ENCODE peak calls at places on chromosomes 4 and X, in six cellular contexts. One of them, this sample, is unnamed.

GRCh38 chrX:81174286-81174685 is 27.4 kb downstream of the HMGN5 start:
- DNase-seq in AG08395: peak; percentile 30
- DNase-seq in stimulated activated CD4-positive, alpha-beta T cell treated with anti-CD3 and anti-CD28 coated beads, Interleukin-15, amount 100 ng/mL, for 1 hour: no peak
- DNase-seq in NCI-H1930: no peak
- DNase-seq in Caki2: peak; percentile 1
- DNase-seq in mesenchymal stem cell: peak; percentile 29
- DNase-seq in this sample: no peak

GRCh38 chr4:117400039-117400835 is 314.9 kb upstream of the TRAM1L1 start:
- DNase-seq in AG08395: peak; percentile 2
- DNase-seq in stimulated activated CD4-positive, alpha-beta T cell treated with anti-CD3 and anti-CD28 coated beads, Interleukin-15, amount 100 ng/mL, for 1 hour: no peak
- DNase-seq in NCI-H1930: no peak
- DNase-seq in Caki2: peak; percentile 66
- DNase-seq in mesenchymal stem cell: peak; percentile 82
- DNase-seq in this sample: no peak

GRCh38 chrX:68163446-68163845 is 269.8 kb downstream of the OPHN1 start:
- DNase-seq in AG08395: no peak
- DNase-seq in stimulated activated CD4-positive, alpha-beta T cell treated with anti-CD3 and anti-CD28 coated beads, Interleukin-15, amount 100 ng/mL, for 1 hour: no peak
- DNase-seq in NCI-H1930: no peak
- DNase-seq in Caki2: no peak
- DNase-seq in mesenchymal stem cell: peak; percentile 14
- DNase-seq in this sample: no peak

GRCh38 chr4:103012085-103012484 is 7.4 kb downstream of the SLC9B1 start:
- DNase-seq in AG08395: peak; percentile 4
- DNase-seq in stimulated activated CD4-positive, alpha-beta T cell treated with anti-CD3 and anti-CD28 coated beads, Interleukin-15, amount 100 ng/mL, for 1 hour: no peak
- DNase-seq in NCI-H1930: no peak
- DNase-seq in Caki2: no peak
- DNase-seq in mesenchymal stem cell: peak; percentile 45
- DNase-seq in this sample: no peak

GRCh38 chr4:151563194-151563593 is 154.2 kb downstream of the FHIP1A start:
- DNase-seq in AG08395: no peak
- DNase-seq in stimulated activated CD4-positive, alpha-beta T cell treated with anti-CD3 and anti-CD28 coated beads, Interleukin-15, amount 100 ng/mL, for 1 hour: no peak
- DNase-seq in NCI-H1930: no peak
- DNase-seq in Caki2: no peak
- DNase-seq in mesenchymal stem cell: no peak
- DNase-seq in this sample: no peak

GRCh38 chrX:72395252-72395651 is 89.5 kb upstream of the CITED1 start:
- DNase-seq in AG08395: no peak
- DNase-seq in stimulated activated CD4-positive, alpha-beta T cell treated with anti-CD3 and anti-CD28 coated beads, Interleukin-15, amount 100 ng/mL, for 1 hour: no peak
- DNase-seq in NCI-H1930: no peak
- DNase-seq in Caki2: no peak
- DNase-seq in mesenchymal stem cell: peak; percentile 6
- DNase-seq in this sample: no peak

GRCh38 chr4:178202422-178202821 is 760.2 kb upstream of the AGA start:
- DNase-seq in AG08395: no peak
- DNase-seq in stimulated activated CD4-positive, alpha-beta T cell treated with anti-CD3 and anti-CD28 coated beads, Interleukin-15, amount 100 ng/mL, for 1 hour: no peak
- DNase-seq in NCI-H1930: no peak
- DNase-seq in Caki2: no peak
- DNase-seq in mesenchymal stem cell: no peak
- DNase-seq in this sample: no peak

GRCh38 chr4:102554482-102554881 is 53.3 kb downstream of the NFKB1 start:
- DNase-seq in AG08395: peak; percentile 36
- DNase-seq in stimulated activated CD4-positive, alpha-beta T cell treated with anti-CD3 and anti-CD28 coated beads, Interleukin-15, amount 100 ng/mL, for 1 hour: no peak
- DNase-seq in NCI-H1930: peak; percentile 54
- DNase-seq in Caki2: no peak
- DNase-seq in mesenchymal stem cell: peak; percentile 71
- DNase-seq in this sample: no peak

GRCh38 chr4:126269106-126269505 is 954.4 kb downstream of the FAT4 start:
- DNase-seq in AG08395: no peak
- DNase-seq in stimulated activated CD4-positive, alpha-beta T cell treated with anti-CD3 and anti-CD28 coated beads, Interleukin-15, amount 100 ng/mL, for 1 hour: no peak
- DNase-seq in NCI-H1930: no peak
- DNase-seq in Caki2: no peak
- DNase-seq in mesenchymal stem cell: no peak
- DNase-seq in this sample: no peak

GRCh38 chrX:40284852-40285251 is 187.1 kb upstream of the BCOR start:
- DNase-seq in AG08395: no peak
- DNase-seq in stimulated activated CD4-positive, alpha-beta T cell treated with anti-CD3 and anti-CD28 coated beads, Interleukin-15, amount 100 ng/mL, for 1 hour: no peak
- DNase-seq in NCI-H1930: no peak
- DNase-seq in Caki2: no peak
- DNase-seq in mesenchymal stem cell: no peak
- DNase-seq in this sample: no peak

GRCh38 chrX:43939187-43939926 is 33.8 kb downstream of the NDP start:
- DNase-seq in AG08395: no peak
- DNase-seq in stimulated activated CD4-positive, alpha-beta T cell treated with anti-CD3 and anti-CD28 coated beads, Interleukin-15, amount 100 ng/mL, for 1 hour: no peak
- DNase-seq in NCI-H1930: no peak
- DNase-seq in Caki2: no peak
- DNase-seq in mesenchymal stem cell: no peak
- DNase-seq in this sample: no peak

This sample was measured in central memory CD8-positive, alpha-beta T cell.